ENCODE peak calls at places on chromosomes 11 and 22, in six cellular contexts. N, E, O, X, G and M are unnamed samples.

GRCh38 chr22:28882878-28883656 is at the start of gene ZNRF3:
- DNase-seq in O (peak), N (peak), X (peak), E (peak), G (peak), M (peak)

GRCh38 chr22:47740109-47740805 is 977.8 kb downstream of the TBC1D22A start:
- DNase-seq in X (no peak), G (no peak), E (no peak), N (no peak), O (no peak), M (no peak)

GRCh38 chr22:27842994-27843431 is 41.5 kb upstream of the MN1 start:
- DNase-seq in G (peak), X (no peak), E (no peak), O (no peak), N (no peak), M (no peak)

GRCh38 chr11:126197277-126197939 is 14.0 kb downstream of the RPUSD4 start:
- DNase-seq in O (no peak), N (peak), E (no peak), X (no peak), G (peak), M (no peak)

GRCh38 chr11:614583-615452 is 932 bp downstream of the IRF7 start:
- DNase-seq in X (no peak), G (no peak), E (no peak), O (no peak), N (peak), M (peak)

GRCh38 chr11:120221115-120221752 is 10.4 kb downstream of the OAF start:
- DNase-seq in G (no peak), N (peak), X (no peak), O (no peak), E (no peak), M (no peak)

GRCh38 chr11:47413908-47414684 is 5.7 kb downstream of the SLC39A13 start:
- DNase-seq in E (no peak), N (no peak), G (peak), X (peak), O (no peak), M (no peak)

GRCh38 chr11:126256216-126256615 is 12.5 kb downstream of the SRPRA start:
- DNase-seq in O (no peak), G (no peak), X (no peak), N (no peak), E (no peak), M (no peak)

GRCh38 chr11:72189448-72190250 is 2.3 kb upstream of the FOLR1 start:
- DNase-seq in O (no peak), X (no peak), G (no peak), E (peak), N (no peak), M (no peak)

GRCh38 chr11:35216962-35217667 is 78.1 kb downstream of the CD44 start:
- DNase-seq in G (peak), X (no peak), E (no peak), O (no peak), N (no peak), M (no peak)

GRCh38 chr11:43868852-43869567 is 11.6 kb upstream of the ALKBH3 start:
- DNase-seq in O (no peak), N (no peak), X (peak), E (no peak), G (peak), M (peak)

GRCh38 chr22:49300951-49301397 is 526.7 kb downstream of the BRD1 start:
- DNase-seq in X (no peak), E (no peak), O (no peak), G (no peak), N (peak), M (no peak)

GRCh38 chr22:49300241-49300640 is 527.4 kb downstream of the BRD1 start:
- DNase-seq in G (no peak), X (no peak), O (no peak), N (no peak), E (no peak), M (no peak)

GRCh38 chr22:49297871-49298721 is 529.6 kb downstream of the BRD1 start:
- DNase-seq in O (peak), X (no peak), E (no peak), G (no peak), N (peak), M (no peak)

GRCh38 chr22:49298834-49299750 is 528.6 kb downstream of the BRD1 start:
- DNase-seq in E (no peak), N (peak), O (no peak), X (no peak), G (no peak), M (no peak)

GRCh38 chr22:49299821-49300231 is 527.8 kb downstream of the BRD1 start:
- DNase-seq in G (no peak), O (peak), N (peak), X (no peak), E (no peak), M (no peak)
- TF ChIP-seq CTCF in G (no peak), O (no peak), N (no peak), X (no peak), E (no peak), M (no peak)

DNA sequence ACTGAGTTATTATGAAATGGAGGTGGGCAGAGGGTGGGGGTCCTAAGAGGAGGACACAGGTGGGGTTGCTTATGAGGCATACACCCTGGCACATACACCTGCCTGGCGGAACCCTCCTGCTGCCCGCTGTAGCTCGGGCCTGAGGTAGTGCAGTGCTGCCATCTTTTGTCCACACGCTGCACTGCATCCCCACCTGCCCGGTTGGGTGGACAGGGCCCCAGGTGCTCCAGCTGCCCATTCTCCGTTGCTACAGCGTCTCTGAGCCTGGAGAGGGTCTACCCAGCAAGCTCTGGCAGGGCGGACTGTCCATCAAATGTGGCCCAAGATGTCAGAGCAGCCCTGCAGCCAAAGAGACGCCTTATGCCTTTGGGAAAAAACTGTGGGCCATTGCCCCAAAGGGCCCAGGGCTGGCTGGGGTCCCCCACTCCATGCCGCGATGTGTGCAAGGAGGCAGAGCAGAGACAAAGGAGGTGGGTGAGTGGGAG is 131.2 kb downstream of the BUD13 start:
- DNase-seq in X (peak), E (peak), N (peak), O (no peak), G (no peak), M (no peak)
- TF ChIP-seq CTCF in X (peak), E (peak), N (peak), O (peak), G (peak), M (peak)

GRCh38 chr22:25332386-25332785 is 112.9 kb downstream of the CRYBB2 start:
- DNase-seq in X (no peak), E (no peak), G (no peak), N (no peak), O (no peak), M (no peak)
- TF ChIP-seq CTCF in X (no peak), E (no peak), G (no peak), N (no peak), O (no peak), M (no peak)

GRCh38 chr11:111540921-111541208 is 345 bp downstream of the LAYN start:
- DNase-seq in E (no peak), N (no peak), G (no peak), O (no peak), X (no peak), M (no peak)
- TF ChIP-seq CTCF in E (no peak), N (no peak), G (no peak), O (no peak), X (no peak), M (no peak)

GRCh38 chr11:101914737-101915426 is at the start of gene CEP126:
- DNase-seq in G (peak), N (peak), E (peak), O (peak), X (peak), M (peak)
- TF ChIP-seq CTCF in G (peak), N (no peak), E (peak), O (peak), X (peak), M (no peak)

GRCh38 chr11:127270848-127271247 is 270.3 kb upstream of the KIRREL3 start:
- DNase-seq in N (no peak), O (no peak), E (no peak), G (no peak), X (no peak), M (no peak)

GRCh38 chr11:127274328-127274676 is 273.7 kb upstream of the KIRREL3 start:
- DNase-seq in E (no peak), X (no peak), N (no peak), G (no peak), O (no peak), M (no peak)

GRCh38 chr11:127275771-127276170 is 275.2 kb upstream of the KIRREL3 start:
- DNase-seq in O (no peak), E (no peak), N (no peak), X (no peak), G (no peak), M (no peak)

GRCh38 chr11:127268956-127269355 is 268.4 kb upstream of the KIRREL3 start:
- DNase-seq in E (no peak), N (no peak), G (no peak), O (no peak), X (no peak), M (no peak)

GRCh38 chr11:127273593-127274327 is 273.2 kb upstream of the KIRREL3 start:
- DNase-seq in O (no peak), G (no peak), E (no peak), X (no peak), N (no peak), M (no peak)
- TF ChIP-seq CTCF in O (no peak), G (no peak), E (no peak), X (no peak), N (no peak), M (no peak)

GRCh38 chr22:23376256-23376655 is 195.9 kb downstream of the BCR start:
- DNase-seq in G (peak), O (no peak), E (peak), N (no peak), X (peak), M (no peak)
- TF ChIP-seq CTCF in G (no peak), O (no peak), E (peak), N (no peak), X (peak), M (no peak)

DNA sequence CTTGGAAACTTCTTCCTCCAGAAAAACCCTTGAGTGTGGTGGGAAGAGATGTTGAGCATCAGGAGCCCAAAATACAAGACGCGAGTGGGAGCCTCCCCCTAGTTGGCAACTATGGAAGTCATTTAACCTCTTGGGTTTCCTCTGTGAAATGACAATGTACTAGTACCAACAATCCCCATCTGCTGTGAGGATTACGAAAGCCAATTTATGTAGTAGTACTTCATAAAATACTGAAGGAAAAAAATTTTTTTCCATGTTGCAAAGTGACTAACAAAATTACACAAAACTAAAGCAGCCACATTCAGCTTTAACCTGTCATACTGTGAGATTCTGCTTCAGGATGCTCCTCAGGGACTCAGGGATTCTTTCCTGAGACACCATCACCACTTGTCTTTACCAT is 595 bp upstream of the SLC25A17 start:
- DNase-seq in E (peak), X (peak), O (no peak), G (peak), N (no peak), M (no peak)
- TF ChIP-seq CTCF in E (no peak), X (no peak), O (no peak), G (no peak), N (no peak), M (no peak)